ENCODE peak calls at places on chromosomes 4 and X, in four cellular contexts. One of them, this sample, is unnamed.

GRCh38 chr4:40845136-40845910 is 95.6 kb downstream of the NSUN7 start:
- DNase-seq in fibroblast of mammary gland: no peak
- DNase-seq in uterus: no peak
- DNase-seq in HTR-8/SVneo: no peak
- DNase-seq in this sample: no peak

GRCh38 chr4:7187691-7188090 is 4.6 kb upstream of the SORCS2 start:
- DNase-seq in HTR-8/SVneo: no peak
- DNase-seq in fibroblast of mammary gland: no peak
- DNase-seq in uterus: no peak
- DNase-seq in this sample: no peak

GRCh38 chr4:72553540-72553939 is 15.5 kb downstream of the ADAMTS3 start:
- DNase-seq in HTR-8/SVneo: no peak
- DNase-seq in uterus: no peak
- DNase-seq in fibroblast of mammary gland: no peak
- DNase-seq in this sample: no peak

GRCh38 chr4:6959261-6959660 is 49.6 kb downstream of the TBC1D14 start:
- DNase-seq in fibroblast of mammary gland: no peak
- DNase-seq in uterus: no peak
- DNase-seq in HTR-8/SVneo: no peak
- DNase-seq in this sample: no peak

GRCh38 chrX:50967734-50968133 is 57.2 kb downstream of the BMP15 start:
- DNase-seq in fibroblast of mammary gland: peak
- DNase-seq in uterus: no peak
- DNase-seq in HTR-8/SVneo: no peak
- DNase-seq in this sample: no peak

GRCh38 chr4:111562811-111563210 is 582.4 kb upstream of the FAM241A start:
- DNase-seq in fibroblast of mammary gland: peak
- DNase-seq in HTR-8/SVneo: no peak
- DNase-seq in uterus: no peak
- DNase-seq in this sample: peak

GRCh38 chr4:112183252-112183651 is 38.0 kb downstream of the FAM241A start:
- DNase-seq in HTR-8/SVneo: peak
- DNase-seq in fibroblast of mammary gland: peak
- DNase-seq in uterus: no peak
- DNase-seq in this sample: no peak

GRCh38 chrX:45479196-45479834 is 278.6 kb upstream of the DIPK2B start:
- DNase-seq in HTR-8/SVneo: peak
- DNase-seq in fibroblast of mammary gland: peak
- DNase-seq in uterus: no peak
- DNase-seq in this sample: peak

GRCh38 chr4:107402291-107402690 is 317.7 kb downstream of the PAPSS1 start:
- DNase-seq in HTR-8/SVneo: no peak
- DNase-seq in fibroblast of mammary gland: no peak
- DNase-seq in uterus: no peak
- DNase-seq in this sample: no peak

GRCh38 chr4:121650741-121651140 is 46.0 kb downstream of the ANXA5 start:
- DNase-seq in uterus: no peak
- DNase-seq in fibroblast of mammary gland: no peak
- DNase-seq in HTR-8/SVneo: no peak
- DNase-seq in this sample: no peak

GRCh38 chr4:86835677-86836076 is 13.5 kb downstream of the SLC10A6 start:
- DNase-seq in fibroblast of mammary gland: no peak
- DNase-seq in uterus: no peak
- DNase-seq in HTR-8/SVneo: no peak
- DNase-seq in this sample: no peak

GRCh38 chr4:69467797-69468196 is 27.9 kb downstream of the UGT2B4 start:
- DNase-seq in HTR-8/SVneo: no peak
- DNase-seq in fibroblast of mammary gland: no peak
- DNase-seq in uterus: no peak
- DNase-seq in this sample: no peak

GRCh38 chr4:165584916-165585315 is 206.1 kb downstream of the CPE start:
- DNase-seq in uterus: no peak
- DNase-seq in fibroblast of mammary gland: no peak
- DNase-seq in HTR-8/SVneo: no peak
- DNase-seq in this sample: no peak

GRCh38 chr4:1347410-1347864 is 429 bp downstream of the UVSSA start:
- DNase-seq in fibroblast of mammary gland: peak
- DNase-seq in HTR-8/SVneo: peak
- DNase-seq in uterus: peak
- DNase-seq in this sample: peak

This sample was measured in EH.